ENCODE peak calls at places on chromosome 13, in four cellular contexts. D is A549, Z is IMR-90, P is HepG2. T is an unnamed sample.

GRCh38 chr13:40146063-40146462 is 490.6 kb downstream of the COG6 start:
- DNase-seq in D (no peak), Z (no peak), P (no peak), T (no peak)

GRCh38 chr13:65597839-65598818 is 1632.0 kb downstream of the PCDH9 start:
- DNase-seq in D (no peak), Z (peak), P (no peak), T (no peak)

GRCh38 chr13:20782116-20782708 is 8.5 kb upstream of the EEF1AKMT1 start:
- DNase-seq in D (no peak), Z (no peak), P (no peak), T (no peak)

GRCh38 chr13:102571075-102571474 is 25.7 kb upstream of the TPP2 start:
- DNase-seq in D (no peak), Z (no peak), P (peak), T (no peak)

GRCh38 chr13:35256459-35257148 is 219.9 kb downstream of the MAB21L1 start:
- DNase-seq in D (no peak), Z (no peak), P (no peak), T (no peak)

GRCh38 chr13:98961204-98962105 is 16.4 kb downstream of the DOCK9 start:
- DNase-seq in D (no peak), Z (no peak), P (no peak), T (no peak)

GRCh38 chr13:110442946-110443632 is 118.4 kb downstream of the RAB20 start:
- DNase-seq in D (no peak), Z (peak), P (no peak), T (no peak)

GRCh38 chr13:28145049-28145448 is 6.7 kb downstream of the PAN3 start:
- DNase-seq in D (no peak), Z (no peak), P (peak), T (no peak)

GRCh38 chr13:87122551-87122950 is 548.6 kb upstream of the SLITRK5 start:
- DNase-seq in D (no peak), Z (peak), P (no peak), T (no peak)

GRCh38 chr13:26186995-26187394 is 35.1 kb downstream of the RNF6 start:
- DNase-seq in D (no peak), Z (no peak), P (no peak), T (no peak)

GRCh38 chr13:84672616-84673015 is 790.3 kb upstream of the SLITRK1 start:
- DNase-seq in D (no peak), Z (no peak), P (no peak), T (no peak)

GRCh38 chr13:20831933-20832332 is 58.2 kb upstream of the EEF1AKMT1 start:
- DNase-seq in D (no peak), Z (no peak), P (no peak), T (no peak)

GRCh38 chr13:72400859-72401258 is 326.6 kb downstream of the MZT1 start:
- DNase-seq in D (no peak), Z (no peak), P (no peak), T (no peak)

GRCh38 chr13:77300176-77301141 is 26.4 kb downstream of the MYCBP2 start:
- DNase-seq in D (peak), Z (peak), P (no peak), T (no peak)

GRCh38 chr13:45086484-45086883 is 33.8 kb upstream of the GTF2F2 start:
- DNase-seq in D (no peak), Z (peak), P (no peak), T (no peak)

GRCh38 chr13:42001580-42001979 is 40.7 kb upstream of the VWA8 start:
- DNase-seq in D (no peak), Z (peak), P (no peak), T (no peak)
- TF ChIP-seq MAZ in D (no peak), Z (no peak), P (no peak), T (no peak)

GRCh38 chr13:114110091-114110829 is 22.2 kb downstream of the RASA3 start:
- DNase-seq in D (no peak), Z (no peak), P (no peak), T (no peak)
- TF ChIP-seq MAZ in D (no peak), Z (no peak), P (no peak), T (no peak)

GRCh38 chr13:93505104-93505952 is 278.7 kb downstream of the GPC6 start:
- DNase-seq in D (no peak), Z (peak), P (peak), T (no peak)
- TF ChIP-seq MAZ in D (no peak), Z (no peak), P (no peak), T (no peak)

DNA sequence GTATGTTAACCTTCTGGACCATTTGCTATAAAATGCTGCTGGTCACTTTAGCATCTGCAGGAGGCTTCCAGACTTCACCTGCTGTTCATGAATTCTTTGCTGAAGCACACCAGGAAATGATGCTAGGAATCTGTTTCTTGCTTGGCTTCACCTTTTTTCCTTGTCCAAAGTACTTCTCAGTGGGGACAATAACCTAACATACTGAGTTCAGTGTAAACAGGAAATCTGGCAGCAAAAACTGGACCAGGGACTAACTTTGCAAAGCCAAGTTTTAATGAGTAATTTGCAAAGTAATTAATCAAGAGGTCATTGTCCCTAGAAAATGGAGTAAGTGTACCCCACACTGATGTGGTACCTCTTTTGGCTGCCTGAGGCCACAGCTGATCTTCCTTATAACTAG is 128.4 kb downstream of the RXFP2 start:
- DNase-seq in D (no peak), Z (no peak), P (no peak), T (no peak)
- TF ChIP-seq MAZ in D (no peak), Z (no peak), P (no peak), T (no peak)

GRCh38 chr13:51453308-51453958 is 597 bp upstream of the INTS6 start:
- DNase-seq in D (peak), Z (no peak), P (peak), T (peak)
- TF ChIP-seq MAZ in D (no peak), Z (no peak), P (peak), T (peak)

GRCh38 chr13:100075700-100076587 is 12.9 kb upstream of the PCCA start:
- DNase-seq in D (no peak), Z (no peak), P (peak), T (no peak)
- TF ChIP-seq MAZ in D (no peak), Z (no peak), P (no peak), T (no peak)

DNA sequence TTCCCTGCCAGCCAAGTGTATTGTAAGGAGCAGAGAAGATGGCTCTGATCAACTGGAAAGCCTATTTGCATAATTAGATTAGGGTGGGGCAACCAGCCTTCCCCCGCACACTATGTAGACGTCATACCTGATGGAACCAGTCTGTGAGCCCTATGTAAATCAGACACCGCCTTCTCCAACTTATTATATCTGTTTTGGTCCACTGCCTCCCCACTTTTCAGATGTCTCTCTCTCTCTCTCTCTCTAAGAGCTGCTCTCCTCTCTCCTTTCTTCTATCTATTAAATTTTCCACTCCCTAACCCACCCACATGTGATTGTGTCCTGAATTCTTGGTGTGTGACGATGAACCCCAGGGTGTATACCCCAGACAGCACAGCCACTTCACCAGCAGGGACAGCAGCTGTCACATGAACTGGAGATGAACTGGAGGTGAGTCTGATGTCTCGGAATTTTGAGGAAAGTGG is 514.4 kb downstream of the IRS2 start:
- DNase-seq in D (no peak), Z (no peak), P (no peak), T (no peak)
- TF ChIP-seq MAZ in D (no peak), Z (no peak), P (no peak), T (no peak)

GRCh38 chr13:97261254-97262015 is 39.3 kb downstream of the MBNL2 start:
- DNase-seq in D (no peak), Z (no peak), P (no peak), T (no peak)
- TF ChIP-seq MAZ in D (no peak), Z (no peak), P (no peak), T (no peak)